ENCODE peak calls at places on chromosomes 12 and 14, in eight cellular contexts. One of them, this sample, is unnamed.

GRCh38 chr14:61343991-61344405 is 22.6 kb downstream of the PRKCH start:
- DNase-seq in kidney tubule cell: no peak
- DNase-seq in fibroblast of gingiva: no peak
- DNase-seq in NCI-H2081: no peak
- DNase-seq in mesenteric fat pad: no peak
- DNase-seq in heart left ventricle: no peak
- DNase-seq in NCI-H524: no peak
- DNase-seq in activated CD8-positive, alpha-beta memory T cell treated with anti-CD3 and anti-CD28 coated beads, Interleukin-2, amount 50 U/mL, for 4 hours: peak
- DNase-seq in this sample: no peak

GRCh38 chr12:131038961-131039360 is 85.3 kb downstream of the ADGRD1 start:
- DNase-seq in fibroblast of gingiva: no peak
- DNase-seq in NCI-H524: no peak
- DNase-seq in kidney tubule cell: no peak
- DNase-seq in heart left ventricle: no peak
- DNase-seq in activated CD8-positive, alpha-beta memory T cell treated with anti-CD3 and anti-CD28 coated beads, Interleukin-2, amount 50 U/mL, for 4 hours: no peak
- DNase-seq in mesenteric fat pad: no peak
- DNase-seq in NCI-H2081: no peak
- DNase-seq in this sample: no peak

GRCh38 chr12:118102070-118102469 is 1.7 kb downstream of the VSIG10 start:
- DNase-seq in mesenteric fat pad: no peak
- DNase-seq in NCI-H2081: no peak
- DNase-seq in NCI-H524: no peak
- DNase-seq in heart left ventricle: no peak
- DNase-seq in fibroblast of gingiva: no peak
- DNase-seq in activated CD8-positive, alpha-beta memory T cell treated with anti-CD3 and anti-CD28 coated beads, Interleukin-2, amount 50 U/mL, for 4 hours: no peak
- DNase-seq in kidney tubule cell: peak
- DNase-seq in this sample: no peak

GRCh38 chr14:22887990-22888378 is 5.0 kb downstream of the REM2 start:
- DNase-seq in NCI-H524: peak
- DNase-seq in activated CD8-positive, alpha-beta memory T cell treated with anti-CD3 and anti-CD28 coated beads, Interleukin-2, amount 50 U/mL, for 4 hours: peak
- DNase-seq in kidney tubule cell: no peak
- DNase-seq in mesenteric fat pad: no peak
- DNase-seq in NCI-H2081: no peak
- DNase-seq in heart left ventricle: no peak
- DNase-seq in fibroblast of gingiva: no peak
- DNase-seq in this sample: no peak

GRCh38 chr12:84270470-84271140 is 642.0 kb downstream of the SLC6A15 start:
- DNase-seq in activated CD8-positive, alpha-beta memory T cell treated with anti-CD3 and anti-CD28 coated beads, Interleukin-2, amount 50 U/mL, for 4 hours: no peak
- DNase-seq in NCI-H524: peak
- DNase-seq in mesenteric fat pad: no peak
- DNase-seq in NCI-H2081: no peak
- DNase-seq in heart left ventricle: no peak
- DNase-seq in kidney tubule cell: no peak
- DNase-seq in fibroblast of gingiva: no peak
- DNase-seq in this sample: no peak

GRCh38 chr12:12024958-12025682 is 45.6 kb upstream of the BCL2L14 start:
- DNase-seq in activated CD8-positive, alpha-beta memory T cell treated with anti-CD3 and anti-CD28 coated beads, Interleukin-2, amount 50 U/mL, for 4 hours: no peak
- DNase-seq in NCI-H2081: no peak
- DNase-seq in NCI-H524: no peak
- DNase-seq in fibroblast of gingiva: no peak
- DNase-seq in kidney tubule cell: peak
- DNase-seq in heart left ventricle: no peak
- DNase-seq in mesenteric fat pad: no peak
- DNase-seq in this sample: no peak

GRCh38 chr12:14547571-14547970 is 20.1 kb downstream of the PLBD1 start:
- DNase-seq in NCI-H524: no peak
- DNase-seq in mesenteric fat pad: no peak
- DNase-seq in heart left ventricle: no peak
- DNase-seq in activated CD8-positive, alpha-beta memory T cell treated with anti-CD3 and anti-CD28 coated beads, Interleukin-2, amount 50 U/mL, for 4 hours: no peak
- DNase-seq in NCI-H2081: no peak
- DNase-seq in fibroblast of gingiva: no peak
- DNase-seq in kidney tubule cell: no peak
- DNase-seq in this sample: no peak

GRCh38 chr12:118850244-118850825 is 131.0 kb upstream of the SRRM4 start:
- DNase-seq in NCI-H2081: no peak
- DNase-seq in kidney tubule cell: peak
- DNase-seq in heart left ventricle: no peak
- DNase-seq in activated CD8-positive, alpha-beta memory T cell treated with anti-CD3 and anti-CD28 coated beads, Interleukin-2, amount 50 U/mL, for 4 hours: no peak
- DNase-seq in fibroblast of gingiva: no peak
- DNase-seq in mesenteric fat pad: no peak
- DNase-seq in NCI-H524: no peak
- DNase-seq in this sample: no peak

GRCh38 chr12:7061138-7061537 is 620 bp downstream of the C1S start:
- DNase-seq in fibroblast of gingiva: no peak
- DNase-seq in NCI-H2081: no peak
- DNase-seq in kidney tubule cell: no peak
- DNase-seq in mesenteric fat pad: no peak
- DNase-seq in activated CD8-positive, alpha-beta memory T cell treated with anti-CD3 and anti-CD28 coated beads, Interleukin-2, amount 50 U/mL, for 4 hours: no peak
- DNase-seq in heart left ventricle: no peak
- DNase-seq in NCI-H524: no peak
- DNase-seq in this sample: no peak

GRCh38 chr12:120597861-120598260 is 16.7 kb upstream of the POP5 start:
- DNase-seq in heart left ventricle: no peak
- DNase-seq in NCI-H2081: no peak
- DNase-seq in activated CD8-positive, alpha-beta memory T cell treated with anti-CD3 and anti-CD28 coated beads, Interleukin-2, amount 50 U/mL, for 4 hours: no peak
- DNase-seq in kidney tubule cell: no peak
- DNase-seq in fibroblast of gingiva: no peak
- DNase-seq in mesenteric fat pad: no peak
- DNase-seq in NCI-H524: peak
- DNase-seq in this sample: no peak

GRCh38 chr14:104206281-104206904 is 68.0 kb downstream of the KIF26A start:
- DNase-seq in kidney tubule cell: no peak
- DNase-seq in activated CD8-positive, alpha-beta memory T cell treated with anti-CD3 and anti-CD28 coated beads, Interleukin-2, amount 50 U/mL, for 4 hours: no peak
- DNase-seq in mesenteric fat pad: no peak
- DNase-seq in NCI-H524: no peak
- DNase-seq in heart left ventricle: no peak
- DNase-seq in NCI-H2081: peak
- DNase-seq in fibroblast of gingiva: no peak
- DNase-seq in this sample: no peak

GRCh38 chr12:23099104-23099503 is 474.1 kb downstream of the ETNK1 start:
- DNase-seq in mesenteric fat pad: no peak
- DNase-seq in fibroblast of gingiva: no peak
- DNase-seq in NCI-H2081: no peak
- DNase-seq in activated CD8-positive, alpha-beta memory T cell treated with anti-CD3 and anti-CD28 coated beads, Interleukin-2, amount 50 U/mL, for 4 hours: no peak
- DNase-seq in NCI-H524: no peak
- DNase-seq in kidney tubule cell: no peak
- DNase-seq in heart left ventricle: no peak
- DNase-seq in this sample: no peak

GRCh38 chr12:28424965-28425364 is 234.7 kb downstream of the CCDC91 start:
- DNase-seq in NCI-H524: no peak
- DNase-seq in fibroblast of gingiva: peak
- DNase-seq in mesenteric fat pad: no peak
- DNase-seq in kidney tubule cell: peak
- DNase-seq in NCI-H2081: no peak
- DNase-seq in activated CD8-positive, alpha-beta memory T cell treated with anti-CD3 and anti-CD28 coated beads, Interleukin-2, amount 50 U/mL, for 4 hours: no peak
- DNase-seq in heart left ventricle: peak
- DNase-seq in this sample: no peak

GRCh38 chr14:60878536-60878935 is 102.3 kb downstream of the TRMT5 start:
- DNase-seq in activated CD8-positive, alpha-beta memory T cell treated with anti-CD3 and anti-CD28 coated beads, Interleukin-2, amount 50 U/mL, for 4 hours: no peak
- DNase-seq in NCI-H2081: no peak
- DNase-seq in fibroblast of gingiva: peak
- DNase-seq in kidney tubule cell: no peak
- DNase-seq in heart left ventricle: no peak
- DNase-seq in NCI-H524: no peak
- DNase-seq in mesenteric fat pad: no peak
- DNase-seq in this sample: no peak

GRCh38 chr12:75389706-75390105 is 1.2 kb upstream of the GLIPR1L2 start:
- DNase-seq in mesenteric fat pad: no peak
- DNase-seq in kidney tubule cell: peak
- DNase-seq in fibroblast of gingiva: no peak
- DNase-seq in NCI-H524: no peak
- DNase-seq in NCI-H2081: no peak
- DNase-seq in activated CD8-positive, alpha-beta memory T cell treated with anti-CD3 and anti-CD28 coated beads, Interleukin-2, amount 50 U/mL, for 4 hours: no peak
- DNase-seq in heart left ventricle: no peak
- DNase-seq in this sample: no peak